ENCODE peak calls at places on chromosomes 4 and X, in five cellular contexts. V is K562, T is transverse colon, D is spleen, R is esophagus muscularis mucosa. I is an unnamed sample. For H3K4me1, the result is how much of the 10 kb centered on the place peaks cover.

GRCh38 chr4:184398741-184399504 is 75.4 kb downstream of the IRF2 start:
- DNase-seq in R (no peak), T (no peak), D (no peak), V (no peak), I (no peak)

GRCh38 chr4:19615086-19615689 is 636.5 kb upstream of the SLIT2 start:
- DNase-seq in V (no peak), D (no peak), R (no peak), T (no peak), I (no peak)

GRCh38 chrX:2401201-2401589 is 99.6 kb downstream of the DHRSX start:
- DNase-seq in V (no peak), R (no peak), D (no peak), T (no peak), I (no peak)

GRCh38 chr4:140851032-140851636 is 94.9 kb upstream of the TBC1D9 start:
- DNase-seq in R (no peak), V (peak), D (no peak), T (peak), I (peak)

GRCh38 chr4:9771069-9771468 is 10.4 kb upstream of the DRD5 start:
- DNase-seq in T (no peak), R (no peak), D (no peak), V (no peak), I (no peak)

GRCh38 chr4:163395758-163396157 is 52.1 kb downstream of the NPY5R start:
- DNase-seq in R (no peak), T (no peak), V (no peak), D (no peak), I (no peak)

GRCh38 chrX:151359931-151360871 is 36.8 kb upstream of the VMA21 start:
- DNase-seq in V (peak), D (peak), R (no peak), T (no peak), I (peak)

GRCh38 chrX:132876509-132876837 is 82.0 kb downstream of the HS6ST2 start:
- DNase-seq in R (no peak), V (no peak), D (no peak), T (no peak), I (peak)

GRCh38 chrX:69024287-69024686 is 141.0 kb downstream of the PJA1 start:
- DNase-seq in T (no peak), D (no peak), V (no peak), R (peak), I (no peak)

GRCh38 chrX:63471004-63471403 is 119.9 kb upstream of the SPIN4 start:
- DNase-seq in D (no peak), T (no peak), V (no peak), R (no peak), I (no peak)

GRCh38 chr4:19693949-19694597 is 557.6 kb upstream of the SLIT2 start:
- DNase-seq in V (no peak), D (no peak), T (no peak), R (no peak), I (peak)

GRCh38 chr4:140103676-140104075 is 50.3 kb downstream of the MAML3 start:
- DNase-seq in V (no peak), R (no peak), T (no peak), D (no peak), I (no peak)

GRCh38 chrX:147376601-147377387 is 534.9 kb upstream of the FMR1 start:
- DNase-seq in D (no peak), T (no peak), R (no peak), V (no peak), I (no peak)

GRCh38 chr4:6687947-6688878 is 5.5 kb upstream of the S100P start:
- DNase-seq in V (peak), D (no peak), R (no peak), T (no peak), I (peak)

GRCh38 chr4:69095301-69095731 is 958 bp upstream of the UGT2B7 start:
- DNase-seq in T (no peak), D (no peak), V (no peak), R (no peak), I (no peak)

GRCh38 chr4:106301393-106302084 is 14.5 kb downstream of the TBCK start:
- DNase-seq in T (no peak), D (no peak), V (no peak), R (no peak), I (peak)

GRCh38 chr4:143339497-143339896 is 2.8 kb downstream of the GAB1 start:
- DNase-seq in D (no peak), R (no peak), V (no peak), T (no peak), I (no peak)

GRCh38 chrX:11261260-11261659 is 32.0 kb upstream of the AMELX start:
- DNase-seq in V (no peak), R (no peak), D (no peak), T (no peak), I (no peak)

GRCh38 chr4:105895324-105895608 is at the start of gene NPNT:
- DNase-seq in D (peak), V (no peak), T (peak), R (no peak), I (peak)

GRCh38 chr4:27149541-27150212 is 289.0 kb downstream of the STIM2 start:
- DNase-seq in R (peak), T (no peak), D (no peak), V (no peak), I (no peak)

GRCh38 chrX:111560801-111561200 is 49.4 kb downstream of the SERTM2 start:
- DNase-seq in D (no peak), V (no peak), R (no peak), T (no peak), I (no peak)

GRCh38 chrX:431032-431431 is 44.3 kb upstream of the PPP2R3B start:
- DNase-seq in V (no peak), R (no peak), D (no peak), T (no peak), I (no peak)

GRCh38 chrX:30504309-30504708 is 73.3 kb downstream of the TASL start:
- DNase-seq in T (no peak), D (no peak), R (no peak), V (peak), I (peak)

GRCh38 chr4:47639531-47639930 is 154.5 kb downstream of the ATP10D start:
- DNase-seq in R (no peak), D (no peak), T (no peak), V (no peak), I (no peak)

GRCh38 chrX:68895339-68896250 is 66.8 kb downstream of the EFNB1 start:
- DNase-seq in V (peak), R (no peak), T (peak), D (peak), I (no peak)

GRCh38 chr4:100828986-100829685 is 311.3 kb upstream of the EMCN start:
- DNase-seq in T (no peak), D (no peak), V (no peak), R (no peak), I (no peak)

GRCh38 chr4:55435136-55435535 is 39.4 kb downstream of the TMEM165 start:
- DNase-seq in V (no peak), T (no peak), D (no peak), R (no peak), I (peak)

GRCh38 chr4:106707776-106708603 is 328.1 kb downstream of the DKK2 start:
- DNase-seq in D (no peak), T (no peak), R (no peak), V (no peak), I (no peak)

GRCh38 chrX:17689971-17690409 is 47.3 kb upstream of the SCML1 start:
- DNase-seq in V (peak), T (peak), D (no peak), R (no peak), I (peak)

GRCh38 chrX:150361777-150362351 is 1.3 kb upstream of the MAMLD1 start:
- DNase-seq in V (no peak), T (no peak), D (peak), R (no peak), I (peak)

GRCh38 chrX:107826286-107827136 is 845 bp downstream of the MID2 start:
- DNase-seq in R (no peak), V (no peak), T (peak), D (peak), I (peak)

GRCh38 chrX:10041383-10041782 is 74.2 kb downstream of the CLDN34 start:
- DNase-seq in D (no peak), V (no peak), R (no peak), T (no peak), I (peak)

GRCh38 chr4:95839891-95840290 is at the start of gene PDHA2:
- DNase-seq in R (no peak), D (peak), T (no peak), V (no peak), I (peak)

GRCh38 chr4:6278801-6279197 is 9.1 kb downstream of the WFS1 start:
- DNase-seq in V (peak), T (peak), R (no peak), D (no peak), I (no peak)

GRCh38 chr4:6069845-6070709 is 51.8 kb upstream of the C4orf50 start:
- DNase-seq in D (peak), V (no peak), T (no peak), R (no peak), I (no peak)

GRCh38 chr4:163815776-163816175 is 321.3 kb downstream of the TMA16 start:
- DNase-seq in R (no peak), T (no peak), V (no peak), D (no peak), I (no peak)

GRCh38 chr4:169203891-169204290 is 66.9 kb downstream of the SH3RF1 start:
- DNase-seq in T (no peak), V (no peak), D (no peak), R (no peak), I (no peak)
- H3K4me1 ChIP-seq in T (under half), V (under half), D (under half), R (under half), I (under half)

GRCh38 chr4:86247906-86248305 is 111.9 kb downstream of the MAPK10 start:
- DNase-seq in R (no peak), D (no peak), V (no peak), T (no peak), I (no peak)
- TF ChIP-seq POLR2AphosphoS5 in R (no peak), D (no peak), V (no peak), T (no peak), I (no peak)

DNA sequence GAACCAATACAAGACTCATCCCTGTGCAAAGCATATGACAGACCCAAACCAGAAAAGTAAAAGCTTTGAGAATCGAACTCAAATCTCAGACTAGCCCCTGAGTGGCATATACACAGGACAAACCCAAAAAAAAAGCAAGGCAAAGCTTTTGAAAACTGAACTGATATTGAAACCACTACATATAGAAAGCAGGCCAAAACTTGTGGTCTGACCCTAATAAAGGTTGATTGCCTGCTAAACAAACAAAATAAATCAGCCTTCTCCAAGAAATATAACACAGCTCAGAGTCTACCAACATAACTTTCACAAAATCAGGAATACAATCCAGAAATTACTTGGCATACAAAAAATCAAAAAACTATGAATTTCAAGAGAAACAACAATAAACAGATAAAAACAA is 40.3 kb downstream of the LRBA start:
- DNase-seq in D (no peak), V (no peak), T (no peak), R (no peak), I (no peak)
- H3K4me3 ChIP-seq in D (no peak), V (no peak), T (no peak), R (no peak), I (no peak)

DNA sequence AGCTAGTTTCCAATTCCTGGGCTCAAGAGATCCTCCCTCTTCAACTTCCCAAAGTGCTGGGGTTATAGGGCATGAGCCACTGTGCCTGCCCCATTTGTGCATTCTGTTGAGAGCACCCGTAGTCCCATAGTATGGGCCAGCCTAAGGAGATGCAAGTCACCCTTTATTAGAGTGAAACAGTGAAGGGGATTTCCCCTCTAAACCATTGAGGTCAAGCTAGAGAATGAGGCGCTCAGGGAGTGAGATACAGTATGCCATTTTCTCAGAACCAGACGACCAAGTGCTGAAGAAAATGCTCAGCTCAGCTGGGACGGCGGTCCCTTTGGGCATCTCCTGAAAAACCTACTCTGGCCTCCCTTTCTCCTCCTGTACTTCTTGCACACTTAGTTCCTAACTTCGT is 18.7 kb downstream of the RNF4 start:
- DNase-seq in D (no peak), R (no peak), V (no peak), T (no peak), I (no peak)
- H3K4me1 ChIP-seq in D (half or more), R (half or more), V (under half), T (under half), I (under half)

DNA sequence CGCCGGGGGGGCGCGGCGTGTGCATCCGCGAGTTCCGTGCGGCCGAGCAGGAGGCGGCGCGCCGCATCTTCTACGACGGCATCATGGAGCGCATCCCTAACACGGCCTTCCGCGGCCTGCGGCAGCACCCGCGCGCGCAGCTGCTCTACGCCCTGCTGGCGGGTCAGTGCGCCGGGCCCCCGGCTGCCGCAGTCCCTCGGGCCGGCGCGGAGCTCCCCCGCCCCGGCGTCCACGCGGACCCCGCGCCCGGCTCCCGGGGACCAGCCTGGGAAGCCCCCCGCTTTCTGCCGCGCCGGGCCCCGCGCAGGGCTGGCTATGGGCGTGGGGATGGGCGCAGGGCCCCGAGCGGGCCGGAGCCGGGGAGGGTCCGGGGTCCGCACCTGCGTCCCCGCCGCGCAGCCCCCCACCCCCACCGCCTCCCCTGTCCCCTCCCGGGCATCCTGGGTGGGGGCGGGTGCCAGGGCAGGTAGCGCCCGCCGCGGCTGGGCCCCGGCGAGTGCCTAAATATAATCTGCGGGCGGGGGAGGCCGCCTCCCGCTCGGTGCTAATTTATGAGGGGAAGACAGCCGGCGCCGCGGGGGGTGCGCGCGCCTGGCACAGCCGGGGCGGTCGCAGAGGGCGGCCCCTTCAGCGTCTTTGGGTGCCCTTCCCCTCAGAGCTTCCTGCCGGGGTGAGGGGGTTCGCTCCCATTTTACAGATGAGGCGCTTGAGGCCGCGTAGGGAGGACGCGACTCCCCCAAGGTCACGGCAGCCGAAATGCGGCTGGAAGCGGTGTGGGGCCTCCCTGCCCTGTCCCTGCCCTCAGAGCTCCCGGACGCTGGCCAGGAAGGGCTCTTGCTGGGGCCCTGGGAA is 825 bp downstream of the NAT8L start:
- DNase-seq in V (peak), D (peak), T (no peak), R (no peak), I (peak)
- TF ChIP-seq POLR2AphosphoS5 in V (no peak), D (no peak), T (no peak), R (no peak), I (no peak)